ENCODE peak calls at places on chromosomes 6 and 20, in five cellular contexts. X is cardiac fibroblast; S is activated T-cell treated with anti-CD3 and anti-CD28 coated beads, Interleukin-2, amount 50 U/mL, for 48 hours; A is endothelial cell; N is ELR. U is an unnamed sample.

GRCh38 chr6:106037060-106037459 is 49.1 kb upstream of the PRDM1 start:
- DNase-seq in S (no peak), X (no peak), A (no peak), N (peak; percentile 87), U (no peak)

GRCh38 chr6:89985744-89986493 is 91.7 kb downstream of the GJA10 start:
- DNase-seq in A (no peak), N (peak; percentile 36), X (peak; percentile 69), S (no peak), U (no peak)

GRCh38 chr6:152206072-152206818 is 398.8 kb downstream of the ESR1 start:
- DNase-seq in A (peak; percentile 12), N (peak; percentile 37), X (peak; percentile 37), S (peak; percentile 56), U (no peak)

GRCh38 chr20:295804-296203 is 1.6 kb upstream of the ZCCHC3 start:
- DNase-seq in X (no peak), N (no peak), S (no peak), A (no peak), U (no peak)

GRCh38 chr6:108807928-108808327 is 40.3 kb upstream of the ARMC2 start:
- DNase-seq in A (no peak), S (no peak), N (no peak), X (no peak), U (no peak)

GRCh38 chr6:154962751-154963150 is 32.4 kb upstream of the TIAM2 start:
- DNase-seq in A (no peak), S (no peak), X (peak; percentile 67), N (peak; percentile 56), U (no peak)

GRCh38 chr20:5212897-5213296 is 86.1 kb downstream of the CDS2 start:
- DNase-seq in X (no peak), A (no peak), S (no peak), N (no peak), U (no peak)

GRCh38 chr6:91476000-91476399 is 889.1 kb upstream of the MAP3K7 start:
- DNase-seq in S (no peak), A (no peak), X (peak; percentile 33), N (no peak), U (no peak)

GRCh38 chr20:61346996-61347906 is 95.2 kb downstream of the CDH4 start:
- DNase-seq in N (no peak), A (no peak), S (no peak), X (no peak), U (no peak)

GRCh38 chr6:43992783-43993505 is 134.3 kb downstream of the MRPL14 start:
- DNase-seq in X (no peak), S (no peak), N (no peak), A (no peak), U (no peak)

GRCh38 chr6:31725502-31726350 is 2.6 kb downstream of the MPIG6B start:
- DNase-seq in S (no peak), X (peak; percentile 74), N (no peak), A (no peak), U (no peak)

GRCh38 chr6:150403458-150404245 is 34.8 kb downstream of the IYD start:
- DNase-seq in A (no peak), N (peak; percentile 10), S (no peak), X (peak; percentile 98), U (no peak)

GRCh38 chr6:44800171-44800671 is 412.7 kb downstream of the CDC5L start:
- DNase-seq in S (no peak), X (peak; percentile 82), A (no peak), N (no peak), U (no peak)